ENCODE peak calls at places on chromosome 19, in five cellular contexts. X is neuronal stem cell, Q is tibial artery, N is foreskin fibroblast, I is heart right ventricle. H is an unnamed sample.

GRCh38 chr19:12721656-12722565 is 1.8 kb downstream of the TNPO2 start:
- DNase-seq in N (peak; percentile 60), Q (peak; percentile 68), I (peak; percentile 62), X (peak; percentile 80), H (peak; percentile 79)

GRCh38 chr19:42201489-42202289 is 15.8 kb downstream of the DEDD2 start:
- DNase-seq in Q (no peak), N (no peak), X (no peak), I (no peak), H (no peak)

GRCh38 chr19:13573268-13573667 is 67.0 kb upstream of the CACNA1A start:
- DNase-seq in Q (no peak), X (no peak), I (no peak), N (no peak), H (no peak)

GRCh38 chr19:10968527-10969081 is 7.8 kb downstream of the SMARCA4 start:
- DNase-seq in X (no peak), Q (no peak), N (no peak), I (no peak), H (no peak)

GRCh38 chr19:49988433-49988832 is 27.5 kb upstream of the SIGLEC11 start:
- DNase-seq in Q (no peak), I (no peak), N (peak; percentile 54), X (no peak), H (no peak)

GRCh38 chr19:10180459-10180858 is 14.3 kb downstream of the DNMT1 start:
- DNase-seq in N (no peak), I (no peak), Q (no peak), X (no peak), H (no peak)

GRCh38 chr19:13082192-13083007 is 20.3 kb downstream of the LYL1 start:
- DNase-seq in X (no peak), Q (peak; percentile 73), I (no peak), N (no peak), H (no peak)

GRCh38 chr19:38684078-38684861 is 36.8 kb downstream of the ACTN4 start:
- DNase-seq in Q (peak; percentile 76), X (no peak), I (no peak), N (peak; percentile 93), H (peak; percentile 93)

GRCh38 chr19:47187797-47188196 is 43.2 kb downstream of the BBC3 start:
- DNase-seq in Q (no peak), N (no peak), X (no peak), I (no peak), H (no peak)

GRCh38 chr19:50998061-50998460 is 3.3 kb downstream of the KLK8 start:
- DNase-seq in N (no peak), Q (no peak), X (no peak), I (no peak), H (no peak)

GRCh38 chr19:58581227-58582141 is 8.3 kb upstream of the MZF1 start:
- DNase-seq in I (peak; percentile 88), Q (peak; percentile 84), N (peak; percentile 85), X (peak; percentile 76), H (peak; percentile 92)

GRCh38 chr19:13729859-13730258 is 34.5 kb upstream of the MRI1 start:
- DNase-seq in I (no peak), N (no peak), X (no peak), Q (no peak), H (no peak)

GRCh38 chr19:38079926-38080380 is 144.1 kb downstream of the DPF1 start:
- DNase-seq in X (no peak), Q (no peak), N (peak; percentile 86), I (no peak), H (no peak)

GRCh38 chr19:50362656-50363424 is 2.6 kb downstream of the NAPSA start:
- DNase-seq in Q (no peak), X (no peak), N (no peak), I (no peak), H (no peak)

GRCh38 chr19:6718741-6719539 is 1.5 kb downstream of the C3 start:
- DNase-seq in Q (no peak), X (no peak), I (no peak), N (no peak), H (no peak)

GRCh38 chr19:37227996-37228395 is 10.0 kb downstream of the ZNF383 start:
- DNase-seq in N (no peak), Q (no peak), I (no peak), X (no peak), H (no peak)

GRCh38 chr19:20051841-20052768 is 12.8 kb upstream of the ZNF682 start:
- DNase-seq in N (peak; percentile 94), X (peak; percentile 95), I (peak; percentile 95), Q (peak; percentile 98), H (peak; percentile 91)

GRCh38 chr19:43738780-43739211 is 16.0 kb downstream of the SMG9 start:
- DNase-seq in I (no peak), X (no peak), Q (no peak), N (no peak), H (no peak)

GRCh38 chr19:6271721-6272410 is 7.9 kb downstream of the MLLT1 start:
- DNase-seq in X (no peak), Q (peak; percentile 83), I (peak; percentile 89), N (peak; percentile 55), H (peak; percentile 87)

GRCh38 chr19:45472557-45473365 is 5.0 kb downstream of the FOSB start:
- DNase-seq in Q (no peak), X (no peak), N (no peak), I (no peak), H (peak; percentile 76)

GRCh38 chr19:46571495-46571894 is 29.6 kb upstream of the CALM3 start:
- DNase-seq in N (peak; percentile 12), Q (no peak), X (no peak), I (no peak), H (no peak)

GRCh38 chr19:13401388-13401787 is 104.9 kb downstream of the CACNA1A start:
- DNase-seq in I (no peak), N (peak; percentile 24), X (no peak), Q (no peak), H (no peak)

GRCh38 chr19:35039881-35040456 is 1.6 kb upstream of the HPN start:
- DNase-seq in I (no peak), X (no peak), Q (no peak), N (no peak), H (no peak)

DNA sequence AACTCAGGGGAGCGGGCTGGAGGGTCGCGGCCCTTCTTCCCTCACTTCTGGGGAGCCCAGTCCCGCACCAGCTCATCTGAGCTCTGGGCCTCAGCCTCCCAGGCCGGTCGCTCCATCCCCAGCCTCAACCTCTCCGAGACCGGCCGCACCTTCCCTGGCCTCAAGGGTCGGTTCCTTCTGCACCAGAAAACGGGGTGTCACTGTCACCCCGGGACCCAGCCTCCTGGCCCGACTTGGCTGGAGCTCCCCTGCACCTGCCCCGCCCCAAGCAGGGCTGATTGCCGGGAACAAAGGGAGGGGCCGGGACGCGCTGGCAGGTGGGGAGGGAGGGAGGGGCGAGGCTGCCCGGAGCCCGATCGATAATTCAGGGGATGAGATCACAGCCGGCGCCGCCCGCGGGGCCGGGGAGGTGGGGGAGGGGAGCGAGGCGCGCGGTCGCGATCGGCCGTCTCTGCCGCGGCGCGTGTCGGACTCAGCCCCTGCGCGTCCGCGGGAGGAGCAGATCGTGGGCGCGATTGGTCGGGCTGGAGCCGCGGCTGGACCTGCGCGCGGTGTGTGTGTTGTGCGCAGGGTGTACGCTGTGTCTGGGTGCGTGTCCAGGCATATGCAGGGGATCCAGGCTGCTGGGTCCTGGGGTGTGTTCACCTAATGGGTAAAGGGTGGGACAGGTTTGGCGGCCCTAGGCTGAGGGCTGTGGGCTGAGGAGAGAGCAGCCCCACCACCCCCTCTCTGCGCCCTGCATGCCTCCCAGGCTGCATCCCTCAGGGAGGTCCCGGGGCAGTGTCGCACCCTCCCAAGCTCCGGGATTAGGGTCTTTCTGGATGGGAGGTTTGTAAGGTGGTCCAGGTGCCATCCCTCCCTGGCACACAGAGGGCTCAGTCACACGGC is 1.1 kb upstream of the SHC2 start:
- DNase-seq in N (no peak), X (no peak), Q (no peak), I (no peak), H (no peak)
- H3K4me3 ChIP-seq in N (no peak overlapping the region), X (peak overlapping the region; percentile 28), Q (peak overlapping the region; percentile 48), I (peak overlapping the region; percentile 3), H (peak overlapping the region; percentile 57)

DNA sequence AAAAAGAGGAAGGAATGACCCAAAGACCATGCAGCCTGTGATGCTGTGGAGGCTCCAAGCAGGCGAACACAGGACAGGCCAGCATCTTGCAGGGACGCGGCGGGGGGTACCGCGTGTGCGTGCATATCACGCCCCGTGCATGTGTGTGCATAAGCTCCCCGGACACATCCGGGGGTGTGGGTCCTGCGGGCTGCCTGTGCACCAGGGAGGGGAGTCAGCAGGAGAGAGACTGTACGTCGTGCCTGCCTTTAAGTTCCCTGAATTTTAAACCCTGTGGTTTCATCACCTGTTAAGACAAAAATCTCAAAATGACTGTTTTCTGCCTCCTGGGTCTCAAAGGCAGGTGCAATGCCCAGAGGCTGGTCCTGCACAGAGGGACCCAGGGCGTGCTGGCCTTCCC is 16.6 kb downstream of the ADAT3 start:
- DNase-seq in I (no peak), X (no peak), Q (no peak), N (no peak), H (no peak)
- H3K4me3 ChIP-seq in I (no peak overlapping the region), X (no peak overlapping the region), Q (no peak overlapping the region), N (no peak overlapping the region), H (no peak overlapping the region)

DNA sequence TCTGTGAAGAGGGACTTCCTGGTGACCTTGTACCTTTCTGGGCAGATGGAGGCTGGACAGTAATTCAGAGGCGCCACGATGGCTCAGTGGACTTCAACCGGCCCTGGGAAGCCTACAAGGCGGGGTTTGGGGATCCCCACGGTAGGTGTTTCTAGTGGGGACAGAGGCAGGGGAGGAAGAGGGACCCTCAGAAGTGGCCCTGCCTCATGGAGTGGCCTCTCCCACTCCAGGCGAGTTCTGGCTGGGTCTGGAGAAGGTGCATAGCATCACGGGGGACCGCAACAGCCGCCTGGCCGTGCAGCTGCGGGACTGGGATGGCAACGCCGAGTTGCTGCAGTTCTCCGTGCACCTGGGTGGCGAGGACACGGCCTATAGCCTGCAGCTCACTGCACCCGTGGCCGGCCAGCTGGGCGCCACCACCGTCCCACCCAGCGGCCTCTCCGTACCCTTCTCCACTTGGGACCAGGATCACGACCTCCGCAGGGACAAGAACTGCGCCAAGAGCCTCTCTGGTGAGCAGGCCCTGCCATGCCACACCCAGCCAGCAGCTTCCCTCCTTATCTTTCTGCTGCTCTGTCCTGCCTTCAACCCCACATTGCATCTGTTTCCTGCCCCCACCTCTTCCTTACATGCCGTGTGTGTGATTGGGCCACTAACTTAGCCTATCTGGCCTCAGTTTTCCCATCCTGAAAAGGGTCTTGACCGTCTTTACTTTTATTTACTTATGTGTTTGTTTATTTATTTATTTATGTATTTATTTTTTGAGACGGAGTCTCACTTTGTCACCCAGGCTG is 7.3 kb downstream of the ANGPTL4 start:
- DNase-seq in N (no peak), Q (no peak), I (no peak), X (no peak), H (no peak)
- H3K4me3 ChIP-seq in N (no peak overlapping the region), Q (no peak overlapping the region), I (no peak overlapping the region), X (no peak overlapping the region), H (no peak overlapping the region)

GRCh38 chr19:3801412-3802096 is 15.4 kb upstream of the MATK start:
- DNase-seq in X (peak; percentile 40), Q (no peak), N (no peak), I (peak; percentile 46), H (no peak)
- H3K4me3 ChIP-seq in X (peak overlapping the region; percentile 14), Q (no peak overlapping the region), N (no peak overlapping the region), I (no peak overlapping the region), H (peak overlapping the region; percentile 29)

GRCh38 chr19:18000480-18000980 is 7.4 kb upstream of the ARRDC2 start:
- DNase-seq in I (no peak), Q (no peak), X (no peak), N (no peak), H (no peak)

GRCh38 chr19:17997969-17998826 is 9.8 kb upstream of the ARRDC2 start:
- DNase-seq in Q (no peak), X (no peak), I (no peak), N (peak; percentile 36), H (no peak)

GRCh38 chr19:17999685-18000479 is 8.1 kb upstream of the ARRDC2 start:
- DNase-seq in N (no peak), Q (no peak), X (no peak), I (no peak), H (no peak)

GRCh38 chr19:17996826-17997316 is 11.1 kb upstream of the ARRDC2 start:
- DNase-seq in N (peak; percentile 51), Q (peak; percentile 84), X (peak; percentile 78), I (peak; percentile 83), H (peak; percentile 93)

GRCh38 chr19:17998827-17999150 is 9.2 kb upstream of the ARRDC2 start:
- DNase-seq in Q (no peak), N (no peak), X (no peak), I (no peak), H (no peak)
- H3K4me3 ChIP-seq in Q (no peak overlapping the region), N (no peak overlapping the region), X (no peak overlapping the region), I (no peak overlapping the region), H (no peak overlapping the region)

H was measured in ascending aorta.